ENCODE peak calls at places on chromosomes 11 and 22, in four cellular contexts. N, S, A and Q are unnamed samples.

GRCh38 chr11:79274636-79275315 is 166.1 kb downstream of the TENM4 start:
- DNase-seq in N (no peak), S (no peak), A (no peak), Q (no peak)

GRCh38 chr11:68471360-68472340 is 11.1 kb downstream of the PPP6R3 start:
- DNase-seq in N (peak; percentile 33), S (no peak), A (no peak), Q (peak; percentile 71)

GRCh38 chr22:37904572-37905533 is 1.2 kb upstream of the MICALL1 start:
- DNase-seq in N (no peak), S (peak; percentile 10), A (peak; percentile 27), Q (peak; percentile 14)

GRCh38 chr11:278001-278951 is at the start of gene NLRP6:
- DNase-seq in N (no peak), S (no peak), A (no peak), Q (no peak)

GRCh38 chr11:117606807-117607206 is 190.2 kb downstream of the DSCAML1 start:
- DNase-seq in N (no peak), S (no peak), A (peak; percentile 57), Q (no peak)

GRCh38 chr11:48012051-48012391 is 31.7 kb downstream of the PTPRJ start:
- DNase-seq in N (peak; percentile 46), S (no peak), A (no peak), Q (peak; percentile 79)

GRCh38 chr11:62575837-62576236 is 2.1 kb upstream of the EEF1G start:
- DNase-seq in N (no peak), S (no peak), A (no peak), Q (no peak)

GRCh38 chr11:55457641-55458040 is 89.9 kb downstream of the OR4A15 start:
- DNase-seq in N (no peak), S (no peak), A (no peak), Q (no peak)

GRCh38 chr11:87473174-87473573 is 435.4 kb downstream of the TMEM135 start:
- DNase-seq in N (no peak), S (no peak), A (no peak), Q (no peak)